ENCODE peak calls at places on chromosomes 5 and 9, in four cellular contexts. I, X, W and Q are unnamed samples.

GRCh38 chr9:109401169-109401989 is 80.5 kb upstream of the EPB41L4B start:
- DNase-seq in I (peak), X (peak), W (peak), Q (peak)

GRCh38 chr9:91426123-91426745 is 2.6 kb upstream of the NFIL3 start:
- DNase-seq in I (no peak), X (peak), W (peak), Q (no peak)

GRCh38 chr9:133641396-133641655 is 5.2 kb downstream of the DBH start:
- DNase-seq in I (no peak), X (no peak), W (no peak), Q (no peak)

GRCh38 chr9:76716270-76716669 is 48.0 kb upstream of the PCA3 start:
- DNase-seq in I (no peak), X (no peak), W (no peak), Q (no peak)

GRCh38 chr9:137664676-137665075 is 45.9 kb downstream of the EHMT1 start:
- DNase-seq in I (no peak), X (no peak), W (peak), Q (peak)

GRCh38 chr5:73370076-73370475 is 78.5 kb downstream of the FOXD1 start:
- DNase-seq in I (no peak), X (no peak), W (no peak), Q (no peak)

GRCh38 chr5:78899922-78900362 is 85.2 kb downstream of the ARSB start:
- DNase-seq in I (peak), X (no peak), W (peak), Q (peak)

GRCh38 chr9:27292646-27293045 is 4.3 kb downstream of the EQTN start:
- DNase-seq in I (no peak), X (peak), W (no peak), Q (no peak)

GRCh38 chr5:149435015-149435376 is 55.9 kb upstream of the IL17B start:
- DNase-seq in I (no peak), X (no peak), W (no peak), Q (no peak)

GRCh38 chr9:120925535-120926396 is 830 bp downstream of the TRAF1 start:
- DNase-seq in I (peak), X (no peak), W (no peak), Q (no peak)

GRCh38 chr9:133954862-133955529 is 37.1 kb downstream of the VAV2 start:
- DNase-seq in I (no peak), X (no peak), W (no peak), Q (no peak)

GRCh38 chr5:24899180-24899579 is 254.4 kb upstream of the CDH10 start:
- DNase-seq in I (no peak), X (no peak), W (no peak), Q (no peak)

GRCh38 chr5:170313344-170313743 is 15.8 kb upstream of the LCP2 start:
- DNase-seq in I (peak), X (no peak), W (no peak), Q (no peak)

GRCh38 chr5:131609774-131610173 is 25.3 kb downstream of the RAPGEF6 start:
- DNase-seq in I (no peak), X (no peak), W (peak), Q (no peak)

GRCh38 chr9:21334969-21335632 is at the start of gene KLHL9:
- DNase-seq in I (no peak), X (peak), W (peak), Q (peak)

GRCh38 chr9:6692891-6693361 is 47.4 kb upstream of the GLDC start:
- DNase-seq in I (no peak), X (no peak), W (no peak), Q (peak)

GRCh38 chr9:114025196-114025753 is 52.8 kb downstream of the AMBP start:
- DNase-seq in I (no peak), X (no peak), W (no peak), Q (no peak)

GRCh38 chr5:177458912-177459350 is 12.3 kb downstream of the PRR7 start:
- DNase-seq in I (peak), X (peak), W (no peak), Q (no peak)

GRCh38 chr5:180201051-180201987 is 7.7 kb downstream of the RASGEF1C start:
- DNase-seq in I (peak), X (peak), W (peak), Q (peak)

GRCh38 chr5:59038169-59039002 is 455.5 kb downstream of the RAB3C start:
- DNase-seq in I (no peak), X (no peak), W (no peak), Q (peak)

GRCh38 chr5:59039296-59040006 is 456.6 kb downstream of the RAB3C start:
- DNase-seq in I (no peak), X (peak), W (no peak), Q (peak)

GRCh38 chr5:59037453-59038168 is 454.7 kb downstream of the RAB3C start:
- DNase-seq in I (no peak), X (no peak), W (no peak), Q (no peak)

GRCh38 chr5:59040007-59040803 is 457.3 kb downstream of the RAB3C start:
- DNase-seq in I (no peak), X (no peak), W (no peak), Q (no peak)

GRCh38 chr5:59039003-59039295 is 456.1 kb downstream of the RAB3C start:
- DNase-seq in I (no peak), X (no peak), W (no peak), Q (peak)
- TF ChIP-seq FOXJ3 in I (no peak), X (no peak), W (no peak), Q (no peak)

GRCh38 chr9:127139071-127139731 is 16.8 kb upstream of the ANGPTL2 start:
- DNase-seq in I (no peak), X (no peak), W (no peak), Q (no peak)
- TF ChIP-seq FOXJ3 in I (no peak), X (no peak), W (no peak), Q (no peak)

DNA sequence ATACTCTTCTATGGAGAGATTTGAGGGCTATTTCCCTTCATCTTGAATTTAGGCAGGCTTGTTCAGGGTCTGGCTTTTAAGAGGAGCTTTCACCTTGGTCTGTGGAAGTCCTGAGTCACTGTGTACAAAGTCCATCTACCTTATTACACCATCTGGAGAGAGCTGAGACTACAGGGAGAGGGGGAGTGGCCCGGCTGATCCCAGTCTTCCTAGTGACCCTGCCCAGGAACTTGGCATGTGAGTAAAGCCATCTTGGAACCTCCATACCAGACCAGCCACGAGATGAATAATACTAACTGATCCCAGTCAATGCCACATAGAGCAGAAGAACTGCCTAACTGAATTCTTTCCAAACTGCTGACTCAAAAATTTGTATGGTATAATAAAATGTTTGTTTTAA is 8.4 kb upstream of the IL6ST start:
- DNase-seq in I (peak), X (no peak), W (peak), Q (no peak)
- TF ChIP-seq FOXJ3 in I (no peak), X (no peak), W (no peak), Q (no peak)

DNA sequence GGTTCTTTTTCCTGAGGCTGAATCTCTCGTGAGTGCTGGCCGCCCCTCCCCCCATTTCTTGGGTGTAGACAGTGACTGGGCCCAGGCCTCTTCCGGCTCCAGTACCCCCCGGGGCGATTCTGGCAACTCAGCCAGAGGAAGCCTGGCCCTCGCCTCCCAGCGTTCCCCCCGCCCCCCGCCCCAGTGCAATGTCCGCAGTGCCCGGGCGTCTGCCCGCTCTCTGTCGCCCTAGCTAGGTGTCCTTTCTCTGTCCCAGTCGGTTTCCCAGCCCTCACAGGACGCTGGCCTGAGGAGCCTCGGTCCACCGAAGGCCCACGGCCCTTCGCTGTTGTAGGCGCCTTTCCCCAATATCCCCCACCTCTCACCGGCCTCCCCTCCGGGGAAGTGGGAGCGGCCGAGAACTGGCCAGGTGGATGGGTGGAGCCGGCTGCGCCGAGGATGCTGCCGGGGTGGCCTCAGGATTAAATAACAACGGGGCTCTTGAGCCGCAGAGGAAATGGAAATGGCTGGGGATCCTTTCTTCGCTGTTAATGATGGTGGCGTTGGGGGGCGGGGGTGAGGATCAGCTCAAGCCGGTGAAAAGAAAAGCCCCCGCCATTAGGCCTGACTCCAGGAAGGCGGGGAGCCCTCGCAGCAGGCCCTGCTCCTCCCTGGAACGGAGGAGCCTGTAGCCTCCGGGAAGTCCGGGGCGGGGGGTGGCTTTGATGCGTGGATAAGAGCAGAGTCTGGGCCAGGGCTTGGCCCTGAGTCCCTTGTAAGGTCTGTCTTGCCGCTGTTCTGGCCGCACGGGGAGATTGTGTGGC is 1.1 kb upstream of the SPRY4 start:
- DNase-seq in I (peak), X (peak), W (peak), Q (peak)
- TF ChIP-seq FOXJ3 in I (no peak), X (no peak), W (no peak), Q (peak)

GRCh38 chr5:17763301-17763700 is 129.0 kb downstream of the TAF11L14 start:
- DNase-seq in I (no peak), X (no peak), W (no peak), Q (no peak)
- TF ChIP-seq FOXJ3 in I (no peak), X (no peak), W (no peak), Q (no peak)